ENCODE peak calls at places on chromosomes 7 and 10, in nine cellular contexts. J, H, U, N, Q, R, V, C and Z are unnamed samples.

GRCh38 chr10:120905268-120905667 is 54.1 kb downstream of the WDR11 start:
- DNase-seq in J (no peak), H (no peak), U (no peak), N (no peak), Q (no peak), R (no peak), V (no peak), C (no peak), Z (no peak)

GRCh38 chr7:112898432-112899290 is 108.5 kb upstream of the TMEM168 start:
- DNase-seq in J (peak; percentile 72), H (peak; percentile 39), U (peak; percentile 84), N (peak; percentile 77), Q (no peak), R (no peak), V (peak; percentile 69), C (peak; percentile 62), Z (no peak)

GRCh38 chr7:73622909-73623797 is 1.2 kb downstream of the MLXIPL start:
- DNase-seq in J (peak; percentile 38), H (no peak), U (peak; percentile 28), N (no peak), Q (peak; percentile 96), R (peak; percentile 37), V (peak; percentile 60), C (no peak), Z (peak; percentile 42)

GRCh38 chr7:148367701-148368475 is 222.7 kb upstream of the C7orf33 start:
- DNase-seq in J (peak; percentile 32), H (no peak), U (no peak), N (no peak), Q (no peak), R (no peak), V (no peak), C (no peak), Z (no peak)

GRCh38 chr7:53351681-53352080 is 316.2 kb downstream of the POM121L12 start:
- DNase-seq in J (no peak), H (no peak), U (no peak), N (peak; percentile 14), Q (no peak), R (no peak), V (no peak), C (no peak), Z (no peak)

GRCh38 chr10:57815926-57816325 is 451.8 kb downstream of the IPMK start:
- DNase-seq in J (no peak), H (no peak), U (no peak), N (peak; percentile 49), Q (no peak), R (no peak), V (no peak), C (peak; percentile 22), Z (no peak)

GRCh38 chr10:10044959-10045764 is 972.5 kb upstream of the CELF2 start:
- DNase-seq in J (no peak), H (no peak), U (no peak), N (no peak), Q (no peak), R (no peak), V (no peak), C (no peak), Z (no peak)

GRCh38 chr10:14838582-14839304 is 637 bp downstream of the HSPA14 start:
- DNase-seq in J (peak; percentile 83), H (peak; percentile 11), U (peak; percentile 26), N (peak; percentile 24), Q (peak; percentile 66), R (no peak), V (peak; percentile 32), C (peak; percentile 17), Z (peak; percentile 20)

GRCh38 chr7:106068986-106069385 is 43.1 kb downstream of the SYPL1 start:
- DNase-seq in J (no peak), H (no peak), U (peak; percentile 41), N (peak; percentile 79), Q (no peak), R (no peak), V (no peak), C (peak; percentile 62), Z (peak; percentile 88)

GRCh38 chr7:17234398-17235021 is 63.9 kb upstream of the AHR start:
- DNase-seq in J (no peak), H (peak; percentile 85), U (peak; percentile 96), N (peak; percentile 90), Q (no peak), R (no peak), V (peak; percentile 56), C (peak; percentile 85), Z (peak; percentile 63)

GRCh38 chr10:103416436-103417147 is 20.2 kb downstream of the PDCD11 start:
- DNase-seq in J (peak; percentile 59), H (peak; percentile 67), U (peak; percentile 84), N (peak; percentile 60), Q (no peak), R (peak; percentile 68), V (peak; percentile 80), C (peak; percentile 19), Z (no peak)

GRCh38 chr10:121926157-121926556 is 1.7 kb downstream of the ATE1 start:
- DNase-seq in J (no peak), H (no peak), U (no peak), N (peak; percentile 38), Q (no peak), R (no peak), V (no peak), C (no peak), Z (no peak)

GRCh38 chr7:74479961-74480829 is 26.5 kb downstream of the GTF2IRD1 start:
- DNase-seq in J (peak; percentile 95), H (no peak), U (peak; percentile 89), N (peak; percentile 81), Q (peak; percentile 96), R (peak; percentile 76), V (peak; percentile 96), C (peak; percentile 73), Z (peak; percentile 70)

GRCh38 chr10:93495654-93496321 is 624 bp upstream of the CEP55 start:
- DNase-seq in J (peak; percentile 63), H (no peak), U (peak; percentile 52), N (peak; percentile 45), Q (peak; percentile 59), R (peak; percentile 28), V (no peak), C (peak; percentile 41), Z (no peak)

GRCh38 chr10:93494494-93494893 is 1.9 kb upstream of the CEP55 start:
- DNase-seq in J (no peak), H (no peak), U (no peak), N (no peak), Q (no peak), R (no peak), V (no peak), C (no peak), Z (no peak)

GRCh38 chr10:93496322-93497041 is at the start of gene CEP55:
- DNase-seq in J (peak; percentile 98), H (peak; percentile 95), U (peak; percentile 94), N (peak; percentile 97), Q (peak; percentile 96), R (peak; percentile 95), V (peak; percentile 94), C (peak; percentile 95), Z (peak; percentile 99)

GRCh38 chr10:93501650-93502049 is 5.2 kb downstream of the CEP55 start:
- DNase-seq in J (no peak), H (no peak), U (no peak), N (no peak), Q (no peak), R (no peak), V (no peak), C (no peak), Z (no peak)

DNA sequence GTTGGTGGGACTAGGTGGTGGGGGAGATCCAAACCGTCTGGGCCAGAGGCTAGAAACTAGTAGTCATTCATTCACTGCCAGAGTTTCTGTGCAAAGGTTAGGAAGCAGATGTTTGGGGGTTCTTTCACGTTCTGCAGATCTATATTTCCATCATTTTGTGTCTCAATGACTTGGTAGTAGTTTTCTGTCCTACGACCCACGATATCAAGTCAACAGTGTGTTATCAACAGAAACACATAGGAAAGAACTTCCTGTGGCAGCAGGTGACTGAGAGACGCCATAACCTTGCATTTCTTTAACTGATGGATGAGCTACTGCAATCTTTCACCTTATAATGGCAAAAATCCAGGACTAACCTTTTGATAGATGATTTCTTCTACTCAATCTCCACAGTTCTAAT is 1.8 kb downstream of the CEP55 start:
- DNase-seq in J (no peak), H (no peak), U (no peak), N (no peak), Q (no peak), R (no peak), V (no peak), C (no peak), Z (no peak)
- H3K4me3 ChIP-seq in J (peak overlapping the region; percentile 76), H (peak overlapping the region; percentile 66), U (no peak overlapping the region), N (no peak overlapping the region), Q (no peak overlapping the region), R (no peak overlapping the region), V (no peak overlapping the region), C (no peak overlapping the region), Z (no peak overlapping the region)

DNA sequence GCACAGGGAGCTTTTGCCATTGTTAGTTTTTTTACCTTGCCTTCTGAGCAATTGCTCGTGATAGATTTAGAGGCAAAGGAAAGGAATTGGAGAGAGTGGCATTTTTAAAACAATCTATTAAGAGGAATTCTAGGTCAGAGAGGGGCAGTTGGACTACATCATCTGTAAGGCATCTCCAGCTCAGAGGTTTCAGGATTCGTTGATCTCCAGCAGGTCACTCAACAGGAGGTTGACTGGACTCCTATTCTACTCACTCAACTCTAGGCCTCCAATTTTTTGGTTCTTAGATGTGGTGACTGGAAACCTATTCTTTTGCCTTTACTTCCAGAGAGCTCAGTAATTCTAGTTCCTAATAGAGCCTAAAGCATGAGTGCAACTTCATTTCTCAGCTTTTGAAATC is 42.8 kb downstream of the TBXAS1 start:
- DNase-seq in J (no peak), H (no peak), U (no peak), N (no peak), Q (no peak), R (no peak), V (no peak), C (no peak), Z (no peak)
- H3K4me3 ChIP-seq in J (no peak overlapping the region), H (no peak overlapping the region), U (no peak overlapping the region), N (no peak overlapping the region), Q (no peak overlapping the region), R (no peak overlapping the region), V (no peak overlapping the region), C (no peak overlapping the region), Z (no peak overlapping the region)

GRCh38 chr10:110330675-110331074 is 26.0 kb upstream of the SMNDC1 start:
- DNase-seq in J (no peak), H (no peak), U (no peak), N (no peak), Q (no peak), R (no peak), V (no peak), C (no peak), Z (no peak)
- H3K4me3 ChIP-seq in J (no peak overlapping the region), H (no peak overlapping the region), U (no peak overlapping the region), N (no peak overlapping the region), Q (no peak overlapping the region), R (no peak overlapping the region), V (no peak overlapping the region), C (no peak overlapping the region), Z (no peak overlapping the region)

DNA sequence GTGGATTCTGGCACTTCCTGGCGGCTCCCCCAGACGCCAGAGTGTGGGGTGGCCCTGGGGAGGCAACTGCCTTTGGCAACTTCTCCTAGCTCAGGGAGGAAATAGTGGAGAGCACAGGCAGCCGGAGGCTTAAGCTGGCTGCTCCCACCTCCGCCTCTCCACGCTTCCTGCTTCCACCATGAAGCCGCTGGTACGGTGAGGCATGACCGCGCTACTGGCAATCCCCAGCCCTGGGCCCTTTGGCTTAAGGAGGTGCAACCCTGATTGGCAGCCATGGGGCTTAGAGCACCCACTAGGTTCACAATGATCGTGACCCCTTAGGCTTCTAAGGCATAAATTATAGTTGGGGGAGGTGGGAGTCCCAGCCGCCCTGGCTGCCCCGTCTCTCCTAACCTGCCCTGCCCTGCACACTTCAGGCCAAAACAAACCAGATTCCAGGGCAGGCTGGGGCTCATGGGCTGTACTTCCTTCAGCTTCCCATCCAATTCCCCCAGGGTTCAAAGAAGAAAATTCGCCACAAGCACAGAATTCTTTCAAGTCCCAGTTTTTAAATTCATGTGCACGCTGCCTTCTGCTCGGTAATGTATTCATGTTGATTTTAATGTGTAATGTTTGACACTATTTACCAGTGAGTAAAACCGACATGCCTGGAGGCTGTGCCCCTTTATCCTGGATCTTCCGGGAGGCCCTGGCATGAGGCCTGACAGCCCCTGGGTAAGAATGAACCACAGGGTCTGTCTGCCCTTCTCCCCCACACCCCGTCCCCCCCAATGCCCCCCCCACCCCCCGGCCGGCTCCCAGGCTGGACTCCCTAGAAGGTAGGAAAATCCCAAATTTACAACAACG is 90.7 kb upstream of the LRRC4 start:
- DNase-seq in J (no peak), H (no peak), U (peak; percentile 55), N (peak; percentile 58), Q (peak; percentile 74), R (no peak), V (no peak), C (no peak), Z (no peak)
- H3K4me3 ChIP-seq in J (no peak overlapping the region), H (no peak overlapping the region), U (no peak overlapping the region), N (peak overlapping the region; percentile 32), Q (peak overlapping the region; percentile 29), R (no peak overlapping the region), V (no peak overlapping the region), C (no peak overlapping the region), Z (no peak overlapping the region)